ENCODE peak calls at places on chromosomes 7 and 10, in four cellular contexts. One of them, this sample, is unnamed.
A peak's percentile ranks its signal among the peaks of the same experiment; 100 is the strongest.

GRCh38 chr7:66517212-66517909 is 111.3 kb upstream of the KCTD7 start:
- DNase-seq in cardiac muscle cell: no peak
- DNase-seq in brain microvascular endothelial cell: no peak
- DNase-seq in tibial artery: no peak
- DNase-seq in this sample: no peak

GRCh38 chr10:84356951-84357350 is 28.6 kb downstream of the CCSER2 start:
- DNase-seq in cardiac muscle cell: no peak
- DNase-seq in brain microvascular endothelial cell: no peak
- DNase-seq in tibial artery: no peak
- DNase-seq in this sample: no peak

GRCh38 chr10:79104264-79104954 is 35.6 kb downstream of the ZMIZ1 start:
- DNase-seq in cardiac muscle cell: no peak
- DNase-seq in brain microvascular endothelial cell: no peak
- DNase-seq in tibial artery: peak; percentile 62
- DNase-seq in this sample: no peak

GRCh38 chr7:2668401-2668800 is 19.6 kb upstream of the AMZ1 start:
- DNase-seq in cardiac muscle cell: no peak
- DNase-seq in brain microvascular endothelial cell: no peak
- DNase-seq in tibial artery: no peak
- DNase-seq in this sample: no peak

GRCh38 chr10:28393956-28394568 is 91.2 kb upstream of the MPP7 start:
- DNase-seq in cardiac muscle cell: peak; percentile 81
- DNase-seq in brain microvascular endothelial cell: peak; percentile 47
- DNase-seq in tibial artery: peak; percentile 54
- DNase-seq in this sample: peak; percentile 8

GRCh38 chr7:22601812-22602568 is 102.0 kb upstream of the STEAP1B start:
- DNase-seq in cardiac muscle cell: no peak
- DNase-seq in brain microvascular endothelial cell: peak; percentile 91
- DNase-seq in tibial artery: no peak
- DNase-seq in this sample: no peak

GRCh38 chr7:116384936-116385635 is 114.5 kb upstream of the CAV2 start:
- DNase-seq in cardiac muscle cell: no peak
- DNase-seq in brain microvascular endothelial cell: no peak
- DNase-seq in tibial artery: no peak
- DNase-seq in this sample: no peak

GRCh38 chr10:92164024-92164423 is 126.9 kb downstream of the CPEB3 start:
- DNase-seq in cardiac muscle cell: no peak
- DNase-seq in brain microvascular endothelial cell: no peak
- DNase-seq in tibial artery: no peak
- DNase-seq in this sample: no peak

GRCh38 chr7:87580636-87581035 is 20.0 kb downstream of the ABCB1 start:
- DNase-seq in cardiac muscle cell: no peak
- DNase-seq in brain microvascular endothelial cell: no peak
- DNase-seq in tibial artery: no peak
- DNase-seq in this sample: no peak

GRCh38 chr7:78345979-78346378 is 547.4 kb downstream of the PHTF2 start:
- DNase-seq in cardiac muscle cell: peak; percentile 52
- DNase-seq in brain microvascular endothelial cell: no peak
- DNase-seq in tibial artery: no peak
- DNase-seq in this sample: no peak

GRCh38 chr10:109957092-109957797 is 33.9 kb upstream of the XPNPEP1 start:
- DNase-seq in cardiac muscle cell: no peak
- DNase-seq in brain microvascular endothelial cell: no peak
- DNase-seq in tibial artery: no peak
- DNase-seq in this sample: peak; percentile 90

GRCh38 chr7:143519411-143520131 is 41.9 kb downstream of the TAS2R41 start:
- DNase-seq in cardiac muscle cell: no peak
- DNase-seq in brain microvascular endothelial cell: peak; percentile 92
- DNase-seq in tibial artery: no peak
- DNase-seq in this sample: no peak
- H3K4me3 ChIP-seq in cardiac muscle cell: no peak overlapping the region
- H3K4me3 ChIP-seq in brain microvascular endothelial cell: peak overlapping the region; percentile 5
- H3K4me3 ChIP-seq in tibial artery: no peak overlapping the region
- H3K4me3 ChIP-seq in this sample: no peak overlapping the region

DNA sequence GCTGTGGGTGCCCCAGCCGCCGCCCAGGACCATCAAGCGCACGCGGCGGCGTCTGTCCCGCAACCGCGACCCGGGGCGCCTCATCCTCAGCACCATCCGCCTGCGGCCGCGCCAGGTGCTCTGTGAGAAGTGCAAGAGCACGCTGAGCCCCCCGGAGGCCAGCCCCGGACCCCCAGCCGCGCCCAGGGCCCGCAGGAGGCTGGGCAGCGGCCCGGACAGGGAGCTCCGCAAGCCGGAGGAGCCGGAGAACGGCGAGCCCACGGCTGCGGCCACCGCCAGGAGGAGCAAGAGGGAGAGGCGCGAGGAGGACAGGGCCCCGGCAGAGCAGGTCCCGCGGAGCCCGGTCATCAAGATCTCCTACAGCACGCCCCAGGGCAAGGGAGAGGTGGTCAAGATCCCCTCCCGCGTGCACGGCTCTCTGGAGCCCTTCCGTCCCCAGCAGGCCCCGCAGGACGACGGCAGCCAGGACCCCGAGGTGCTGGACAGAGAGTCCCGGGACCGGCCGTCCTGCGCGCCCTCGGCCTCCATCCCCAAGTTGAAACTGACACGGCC is 8.0 kb downstream of the PWWP2B start:
- DNase-seq in cardiac muscle cell: no peak
- DNase-seq in brain microvascular endothelial cell: no peak
- DNase-seq in tibial artery: no peak
- DNase-seq in this sample: no peak
- TF ChIP-seq CTCF in cardiac muscle cell: no peak
- TF ChIP-seq CTCF in brain microvascular endothelial cell: no peak
- TF ChIP-seq CTCF in tibial artery: no peak
- TF ChIP-seq CTCF in this sample: no peak

DNA sequence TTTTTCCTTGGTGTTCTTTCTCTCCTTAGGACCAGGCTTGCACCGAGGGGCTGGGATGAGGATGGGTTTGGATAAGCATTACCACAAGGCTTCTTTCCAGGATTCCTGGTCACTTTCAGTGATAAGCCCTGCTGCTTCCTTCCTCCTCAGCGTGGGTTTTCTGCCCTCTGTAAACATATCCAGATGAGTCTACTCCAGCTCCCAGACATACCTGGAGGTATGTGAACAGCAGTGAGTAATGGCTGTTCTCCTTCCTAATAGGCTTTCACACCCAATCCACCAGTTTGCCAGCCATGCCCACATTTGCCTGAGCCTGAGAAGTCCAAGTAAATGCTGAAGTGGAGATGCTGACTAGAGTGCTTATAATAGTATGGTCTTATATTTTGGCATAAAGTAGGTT is 229.7 kb upstream of the YAE1 start:
- DNase-seq in cardiac muscle cell: no peak
- DNase-seq in brain microvascular endothelial cell: peak; percentile 56
- DNase-seq in tibial artery: no peak
- DNase-seq in this sample: no peak
- H3K4me3 ChIP-seq in cardiac muscle cell: no peak overlapping the region
- H3K4me3 ChIP-seq in brain microvascular endothelial cell: no peak overlapping the region
- H3K4me3 ChIP-seq in tibial artery: no peak overlapping the region
- H3K4me3 ChIP-seq in this sample: no peak overlapping the region

GRCh38 chr7:128352138-128352537 is 8.4 kb upstream of the RBM28 start:
- DNase-seq in cardiac muscle cell: peak; percentile 62
- DNase-seq in brain microvascular endothelial cell: no peak
- DNase-seq in tibial artery: no peak
- DNase-seq in this sample: no peak
- TF ChIP-seq CTCF in cardiac muscle cell: peak; percentile 58
- TF ChIP-seq CTCF in brain microvascular endothelial cell: peak; percentile 49
- TF ChIP-seq CTCF in tibial artery: peak; percentile 50
- TF ChIP-seq CTCF in this sample: no peak

DNA sequence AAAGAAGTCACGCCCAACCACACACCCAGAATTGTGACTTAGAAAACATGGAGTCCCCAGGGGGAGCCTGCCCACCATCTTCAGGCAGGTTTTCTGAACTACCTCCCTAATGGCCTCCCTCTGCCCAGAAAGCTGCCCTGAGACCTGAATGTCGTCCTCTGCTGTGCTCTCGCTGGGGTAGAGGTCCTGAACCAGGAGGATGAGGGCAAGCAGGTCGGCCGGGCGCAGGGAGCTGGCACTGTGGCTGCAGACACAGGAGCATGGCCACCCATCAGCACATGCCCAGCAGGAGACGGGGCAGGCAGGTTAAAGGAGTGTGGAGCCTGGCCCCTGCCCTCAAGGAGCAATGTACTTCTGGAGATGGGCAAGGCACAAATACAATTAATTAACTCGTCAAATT is 15.4 kb upstream of the PYROXD2 start:
- DNase-seq in cardiac muscle cell: no peak
- DNase-seq in brain microvascular endothelial cell: no peak
- DNase-seq in tibial artery: no peak
- DNase-seq in this sample: no peak
- H3K4me3 ChIP-seq in cardiac muscle cell: no peak overlapping the region
- H3K4me3 ChIP-seq in brain microvascular endothelial cell: no peak overlapping the region
- H3K4me3 ChIP-seq in tibial artery: no peak overlapping the region
- H3K4me3 ChIP-seq in this sample: no peak overlapping the region

GRCh38 chr10:106185991-106186390 is 978.5 kb downstream of the SORCS1 start:
- DNase-seq in cardiac muscle cell: no peak
- DNase-seq in brain microvascular endothelial cell: no peak
- DNase-seq in tibial artery: no peak
- DNase-seq in this sample: no peak

GRCh38 chr10:106189254-106189653 is 975.3 kb downstream of the SORCS1 start:
- DNase-seq in cardiac muscle cell: peak; percentile 73
- DNase-seq in brain microvascular endothelial cell: no peak
- DNase-seq in tibial artery: no peak
- DNase-seq in this sample: peak; percentile 1
- TF ChIP-seq CTCF in cardiac muscle cell: peak; percentile 52
- TF ChIP-seq CTCF in brain microvascular endothelial cell: peak; percentile 53
- TF ChIP-seq CTCF in tibial artery: no peak
- TF ChIP-seq CTCF in this sample: peak; percentile 48

DNA sequence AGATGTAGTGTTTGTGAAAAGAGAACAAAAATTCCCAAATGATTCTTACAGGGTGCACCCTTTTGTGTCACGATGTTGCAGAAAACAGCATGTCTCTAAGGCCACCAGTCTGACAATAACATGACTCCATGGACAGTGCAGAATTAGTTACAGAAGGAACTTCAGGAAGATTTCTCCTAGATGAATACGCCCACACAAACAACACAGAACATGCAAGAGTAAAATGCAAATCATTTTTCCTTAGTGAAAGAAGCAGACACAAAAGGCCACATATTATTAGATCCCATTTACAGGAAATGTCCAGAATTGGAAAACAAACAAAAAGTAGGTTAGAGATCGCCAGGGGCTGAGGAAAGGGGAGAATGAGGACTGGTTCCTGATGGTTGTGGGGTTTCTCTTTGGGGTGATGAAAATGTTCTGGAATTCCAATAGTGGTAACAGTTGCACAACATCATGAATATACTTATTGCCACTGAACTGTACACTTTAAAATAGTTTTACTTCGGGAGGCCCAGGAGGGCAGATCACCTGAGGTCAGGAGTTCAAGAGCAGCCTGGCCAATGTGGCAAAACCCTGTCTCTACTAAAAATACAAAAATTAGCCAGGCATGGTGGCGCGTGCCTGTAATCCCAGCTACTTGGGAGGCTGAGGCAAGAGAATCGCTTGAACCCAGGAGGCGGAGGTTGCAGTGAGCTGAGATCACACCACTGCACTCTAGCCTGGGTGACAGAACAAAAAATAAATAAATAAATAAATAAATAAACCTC is 10.2 kb downstream of the ZC3HAV1 start:
- DNase-seq in cardiac muscle cell: no peak
- DNase-seq in brain microvascular endothelial cell: no peak
- DNase-seq in tibial artery: no peak
- DNase-seq in this sample: no peak
- H3K4me3 ChIP-seq in cardiac muscle cell: no peak overlapping the region
- H3K4me3 ChIP-seq in brain microvascular endothelial cell: no peak overlapping the region
- H3K4me3 ChIP-seq in tibial artery: no peak overlapping the region
- H3K4me3 ChIP-seq in this sample: no peak overlapping the region

DNA sequence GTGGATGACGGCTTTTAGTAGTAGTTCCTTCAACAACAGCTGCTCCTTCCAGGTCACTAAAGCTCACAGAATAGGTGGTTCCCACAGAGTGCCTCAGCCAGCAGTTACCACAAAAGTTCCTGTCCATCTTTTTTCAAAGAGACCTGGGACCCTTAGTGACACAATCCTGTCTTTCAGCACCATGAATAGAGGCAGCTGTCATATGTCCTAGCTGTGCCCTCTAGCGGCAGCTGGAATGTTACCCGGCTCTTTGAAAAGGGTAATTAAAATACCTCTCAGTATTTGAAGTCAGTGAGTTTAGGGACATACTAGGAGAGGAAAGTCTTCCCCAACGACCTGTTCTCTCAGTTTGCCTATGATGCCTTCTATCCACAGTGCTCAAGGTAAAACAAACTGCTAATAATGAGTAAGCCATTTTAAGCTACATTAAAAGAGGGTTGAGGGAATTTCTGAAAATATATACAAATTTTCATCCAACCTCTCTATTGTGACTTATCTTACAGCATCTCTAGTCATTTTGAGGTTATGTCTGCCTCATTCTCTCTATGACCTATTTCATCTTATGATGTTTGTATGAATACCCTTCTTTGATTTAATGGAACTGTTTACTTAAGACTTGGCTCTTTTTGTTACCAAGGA is 290.8 kb downstream of the NXPH1 start:
- DNase-seq in cardiac muscle cell: peak; percentile 86
- DNase-seq in brain microvascular endothelial cell: peak; percentile 2
- DNase-seq in tibial artery: peak; percentile 32
- DNase-seq in this sample: peak; percentile 5
- TF ChIP-seq CTCF in cardiac muscle cell: no peak
- TF ChIP-seq CTCF in brain microvascular endothelial cell: peak; percentile 57
- TF ChIP-seq CTCF in tibial artery: no peak
- TF ChIP-seq CTCF in this sample: peak; percentile 83

This sample was measured in GM12864.